ENCODE peak calls at places on chromosomes 13 and 19, in six cellular contexts. Y is activated T-cell treated with anti-CD3 and anti-CD28 coated beads, Interleukin-2, amount 50 U/mL, for 48 hours; I is tibial artery; A is naive thymus-derived CD8-positive, alpha-beta T cell; K is aorta; W is NCI-H1105. P is an unnamed sample.

GRCh38 chr13:43036386-43037220 is 13.2 kb downstream of the DNAJC15 start:
- DNase-seq in Y (no peak), I (no peak), A (no peak), K (no peak), W (no peak), P (no peak)

GRCh38 chr13:21913010-21913409 is 242.1 kb downstream of the FGF9 start:
- DNase-seq in Y (no peak), I (no peak), A (no peak), K (no peak), W (no peak), P (no peak)

GRCh38 chr13:98171806-98172569 is 5.1 kb downstream of the RNF113B start:
- DNase-seq in Y (no peak), I (peak), A (no peak), K (peak), W (no peak), P (no peak)

GRCh38 chr19:34904521-34904845 is 22.2 kb upstream of the ZNF30 start:
- DNase-seq in Y (no peak), I (no peak), A (no peak), K (no peak), W (no peak), P (no peak)

GRCh38 chr13:60433505-60433904 is 36.5 kb downstream of the TDRD3 start:
- DNase-seq in Y (no peak), I (no peak), A (no peak), K (no peak), W (no peak), P (no peak)

GRCh38 chr13:99660101-99660500 is 158.8 kb downstream of the TM9SF2 start:
- DNase-seq in Y (no peak), I (no peak), A (no peak), K (no peak), W (no peak), P (no peak)

GRCh38 chr13:40292108-40292507 is 374.3 kb downstream of the FOXO1 start:
- DNase-seq in Y (no peak), I (no peak), A (no peak), K (no peak), W (no peak), P (no peak)

GRCh38 chr19:55285225-55285890 is 1.6 kb downstream of the BRSK1 start:
- DNase-seq in Y (no peak), I (no peak), A (no peak), K (no peak), W (no peak), P (no peak)

GRCh38 chr13:25253702-25254101 is 33.6 kb downstream of the MTMR6 start:
- DNase-seq in Y (no peak), I (no peak), A (no peak), K (no peak), W (no peak), P (no peak)

GRCh38 chr19:45450042-45450380 is 17.8 kb upstream of the FOSB start:
- DNase-seq in Y (no peak), I (no peak), A (no peak), K (no peak), W (no peak), P (peak)

GRCh38 chr19:18809149-18809978 is 18.3 kb upstream of the COMP start:
- DNase-seq in Y (no peak), I (peak), A (no peak), K (peak), W (no peak), P (no peak)

GRCh38 chr13:111639994-111640393 is 319.6 kb downstream of the TEX29 start:
- DNase-seq in Y (no peak), I (no peak), A (no peak), K (no peak), W (no peak), P (no peak)

GRCh38 chr19:18290250-18291018 is 9.0 kb upstream of the JUND start:
- DNase-seq in Y (peak), I (no peak), A (peak), K (no peak), W (no peak), P (peak)

GRCh38 chr13:75507027-75508001 is 25.3 kb upstream of the TBC1D4 start:
- DNase-seq in Y (no peak), I (no peak), A (no peak), K (peak), W (peak), P (no peak)

GRCh38 chr13:81697826-81698225 is 1356.9 kb upstream of the SPRY2 start:
- DNase-seq in Y (no peak), I (no peak), A (no peak), K (no peak), W (no peak), P (no peak)

GRCh38 chr19:44553478-44554171 is 24.1 kb upstream of the CEACAM20 start:
- DNase-seq in Y (no peak), I (no peak), A (no peak), K (no peak), W (no peak), P (no peak)

P was measured in immature natural killer cell.